ENCODE peak calls at places on chromosomes 12 and 14, in seven cellular contexts. U is iPS DF 6.9, T is NCI-H1092, L is cardiac muscle cell, E is AG08395, N is HEK293T, Z is smooth muscle cell of the brain vasculature. A is an unnamed sample.

GRCh38 chr12:109567967-109568366 is 5.3 kb downstream of the MMAB start:
- DNase-seq in L (no peak), Z (no peak), N (no peak), E (no peak), U (no peak), T (no peak), A (no peak)

GRCh38 chr12:104588048-104588942 is 131.5 kb downstream of the CHST11 start:
- DNase-seq in U (no peak), E (peak), N (no peak), L (peak), T (no peak), Z (no peak), A (no peak)

GRCh38 chr14:80924365-80925103 is 17.0 kb downstream of the CEP128 start:
- DNase-seq in L (no peak), U (no peak), T (no peak), Z (no peak), N (no peak), E (no peak), A (no peak)

GRCh38 chr14:35159742-35160409 is 37.5 kb downstream of the PRORP start:
- DNase-seq in Z (peak), U (no peak), N (no peak), T (no peak), E (peak), L (peak), A (no peak)

GRCh38 chr12:47397664-47398281 is 308.1 kb downstream of the RPAP3 start:
- DNase-seq in T (peak), L (peak), N (peak), U (no peak), Z (no peak), E (peak), A (no peak)

GRCh38 chr12:53481108-53481442 is 18.2 kb downstream of the MAP3K12 start:
- DNase-seq in E (no peak), U (no peak), T (no peak), N (no peak), Z (no peak), L (no peak), A (no peak)

GRCh38 chr12:84550518-84550917 is 362.1 kb downstream of the SLC6A15 start:
- DNase-seq in L (no peak), U (no peak), T (no peak), E (no peak), N (no peak), Z (no peak), A (no peak)

GRCh38 chr14:54818201-54819133 is 84.2 kb downstream of the GCH1 start:
- DNase-seq in N (peak), T (peak), L (peak), E (peak), Z (no peak), U (no peak), A (no peak)

GRCh38 chr12:68175566-68176033 is 16.1 kb upstream of the IFNG start:
- DNase-seq in T (no peak), U (no peak), Z (no peak), N (no peak), E (no peak), L (no peak), A (no peak)

GRCh38 chr12:117671734-117672133 is 297.1 kb downstream of the KSR2 start:
- DNase-seq in N (peak), L (peak), T (no peak), E (peak), U (peak), Z (no peak), A (peak)

GRCh38 chr14:102058931-102059330 is 27.9 kb downstream of the HSP90AA1 start:
- DNase-seq in T (no peak), E (no peak), N (no peak), Z (no peak), U (no peak), L (no peak), A (no peak)

GRCh38 chr14:103257211-103257962 is 76.7 kb upstream of the EIF5 start:
- DNase-seq in U (no peak), E (no peak), N (no peak), T (no peak), Z (no peak), L (no peak), A (no peak)

GRCh38 chr14:26765768-26766550 is 168.1 kb upstream of the NOVA1 start:
- DNase-seq in L (peak), Z (peak), U (no peak), N (no peak), T (no peak), E (peak), A (peak)

GRCh38 chr14:99034711-99035171 is 237.3 kb downstream of the BCL11B start:
- DNase-seq in Z (no peak), L (no peak), N (no peak), E (no peak), U (no peak), T (no peak), A (no peak)

GRCh38 chr12:113766133-113766879 is 199.8 kb downstream of the RBM19 start:
- DNase-seq in E (no peak), Z (no peak), N (no peak), L (no peak), T (no peak), U (no peak), A (peak)

GRCh38 chr14:61229475-61229888 is 51.7 kb downstream of the TMEM30B start:
- DNase-seq in U (no peak), Z (no peak), N (peak), T (peak), L (no peak), E (no peak), A (no peak)

GRCh38 chr12:90124289-90124688 is 415.7 kb upstream of the ATP2B1 start:
- DNase-seq in Z (no peak), U (no peak), L (no peak), E (peak), T (no peak), N (no peak), A (no peak)

A was measured in right lobe of liver.